ENCODE peak calls at places on chromosomes 7 and 10, in six cellular contexts. J, F, K, U, C and D are unnamed samples.
A peak's percentile ranks its signal among the peaks of the same experiment; 100 is the strongest.

GRCh38 chr7:12595148-12595547 is 24.6 kb downstream of the SCIN start:
- DNase-seq in K (no peak), F (no peak), C (no peak), U (no peak), J (no peak), D (no peak)

GRCh38 chr7:134366481-134366880 is 49.8 kb upstream of the SLC35B4 start:
- DNase-seq in K (no peak), F (no peak), C (no peak), J (peak; percentile 27), U (no peak), D (no peak)

GRCh38 chr7:106332186-106332585 is 47.4 kb upstream of the NAMPT start:
- DNase-seq in F (no peak), U (no peak), C (no peak), K (no peak), J (no peak), D (no peak)

GRCh38 chr10:124091646-124092269 is 1.6 kb downstream of the CHST15 start:
- DNase-seq in U (no peak), C (no peak), K (peak; percentile 90), F (peak; percentile 52), J (no peak), D (peak; percentile 90)

GRCh38 chr7:74684473-74684872 is 27.0 kb downstream of the GTF2I start:
- DNase-seq in K (no peak), J (no peak), F (no peak), C (no peak), U (no peak), D (no peak)

GRCh38 chr10:34102237-34102673 is 712.8 kb downstream of the PARD3 start:
- DNase-seq in J (no peak), K (no peak), C (peak; percentile 39), U (peak; percentile 25), F (peak; percentile 71), D (no peak)

GRCh38 chr10:123559066-123559822 is 106.9 kb upstream of the GPR26 start:
- DNase-seq in U (peak; percentile 48), K (peak; percentile 90), F (peak; percentile 70), J (peak; percentile 71), C (no peak), D (peak; percentile 81)

GRCh38 chr7:101696-102376 is 90.5 kb upstream of the FAM20C start:
- DNase-seq in K (peak; percentile 42), F (no peak), C (no peak), U (no peak), J (peak; percentile 88), D (no peak)

GRCh38 chr10:75099952-75100763 is 11.3 kb upstream of the SAMD8 start:
- DNase-seq in J (peak; percentile 70), F (peak; percentile 87), K (peak; percentile 95), C (no peak), U (peak; percentile 66), D (no peak)

GRCh38 chr10:16787361-16787791 is 29.8 kb downstream of the RSU1 start:
- DNase-seq in K (no peak), F (no peak), U (no peak), J (no peak), C (no peak), D (no peak)

GRCh38 chr7:73342645-73343044 is 14.7 kb downstream of the FKBP6 start:
- DNase-seq in U (no peak), J (peak; percentile 35), K (peak; percentile 42), F (no peak), C (no peak), D (no peak)

GRCh38 chr10:35195361-35196306 is 69.0 kb downstream of the CREM start:
- DNase-seq in U (peak; percentile 55), J (peak; percentile 82), C (peak; percentile 83), K (peak; percentile 79), F (peak; percentile 30), D (no peak)

GRCh38 chr10:96840841-96841518 is 8.9 kb downstream of the LCOR start:
- DNase-seq in K (no peak), F (no peak), C (no peak), U (no peak), J (peak; percentile 86), D (no peak)

GRCh38 chr10:34506773-34507172 is 308.3 kb downstream of the PARD3 start:
- DNase-seq in F (no peak), K (no peak), C (no peak), U (no peak), J (no peak), D (no peak)

GRCh38 chr7:20218261-20218660 is 1.1 kb upstream of the MACC1 start:
- DNase-seq in C (no peak), F (no peak), U (no peak), K (no peak), J (no peak), D (no peak)
- TF ChIP-seq CTCF in C (no peak), F (no peak), U (no peak), K (no peak), J (no peak), D (no peak)

GRCh38 chr10:132369636-132370185 is 27.3 kb upstream of the PWWP2B start:
- DNase-seq in K (peak; percentile 49), C (no peak), U (no peak), J (no peak), F (no peak), D (peak; percentile 28)

GRCh38 chr10:132373241-132373955 is 23.6 kb upstream of the PWWP2B start:
- DNase-seq in U (no peak), J (no peak), C (no peak), F (no peak), K (peak; percentile 64), D (peak; percentile 76)

GRCh38 chr10:132372516-132373095 is 24.4 kb upstream of the PWWP2B start:
- DNase-seq in K (peak; percentile 58), U (no peak), C (no peak), J (no peak), F (no peak), D (peak; percentile 54)

GRCh38 chr10:132370426-132371340 is 26.3 kb upstream of the PWWP2B start:
- DNase-seq in F (no peak), U (no peak), K (peak; percentile 64), C (no peak), J (no peak), D (peak; percentile 70)

DNA sequence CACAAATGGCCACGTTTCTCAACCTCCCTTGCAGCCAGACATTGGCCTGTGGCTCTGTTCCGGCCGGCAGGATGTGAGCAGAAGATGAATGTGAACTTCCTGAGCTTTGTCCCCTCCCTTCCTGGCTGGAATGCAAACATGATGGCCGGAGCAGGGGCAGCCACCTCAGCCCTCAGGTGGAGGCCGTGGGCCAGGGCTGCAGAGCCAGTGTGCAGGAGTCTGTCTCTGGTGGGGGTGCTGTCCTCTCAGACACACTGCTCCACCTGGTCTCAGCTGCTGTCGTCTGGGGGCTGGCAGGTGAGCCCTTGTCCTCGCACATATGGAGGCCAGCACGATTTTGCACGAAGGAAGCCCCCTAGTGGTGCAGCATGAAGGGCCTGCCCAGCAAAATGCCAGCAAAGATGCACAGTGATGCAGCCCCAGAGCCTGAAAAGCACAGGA is 25.3 kb upstream of the PWWP2B start:
- DNase-seq in K (peak; percentile 56), J (no peak), U (no peak), F (no peak), C (no peak), D (peak; percentile 59)
- TF ChIP-seq CTCF in K (no peak), J (peak; percentile 19), U (no peak), F (no peak), C (peak; percentile 52), D (peak; percentile 61)

DNA sequence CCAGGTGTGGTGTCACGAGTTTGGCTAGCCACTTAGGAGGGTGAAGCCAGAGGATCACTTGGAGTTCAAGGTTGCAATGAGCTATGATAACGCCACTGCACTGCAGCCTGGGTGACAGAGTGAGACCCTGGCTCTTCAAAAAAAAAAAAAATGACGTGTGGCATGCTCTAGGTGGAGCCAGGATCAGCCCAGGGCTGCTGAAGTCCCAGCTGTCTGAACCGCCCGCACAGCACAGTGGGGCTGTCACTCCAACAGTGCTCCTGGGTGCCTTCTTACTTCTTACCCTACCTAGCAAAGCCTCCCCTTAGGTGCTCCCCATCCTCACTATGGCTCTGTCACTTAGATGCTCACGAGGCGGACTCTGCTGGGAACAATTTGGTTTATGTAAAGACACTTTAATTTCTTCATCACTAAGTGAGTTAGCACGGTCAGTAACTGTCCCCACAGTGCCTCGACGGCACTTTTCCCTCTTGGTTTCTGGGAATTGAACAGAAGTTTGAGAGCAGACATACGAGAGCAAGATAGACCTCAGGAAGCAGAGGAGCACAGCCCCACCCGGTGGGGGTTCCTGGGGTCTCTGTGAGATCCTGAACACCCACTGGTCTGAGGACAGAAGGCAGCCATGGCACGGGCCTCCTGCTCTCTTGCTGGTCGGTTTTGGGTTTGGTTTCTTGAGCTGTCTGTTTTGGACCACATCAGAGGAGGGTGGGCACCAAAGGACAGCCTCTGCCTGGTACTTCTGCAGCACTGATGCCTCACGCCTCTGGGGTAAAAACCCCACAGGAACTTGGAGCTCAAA is 66.2 kb upstream of the BTBD16 start:
- DNase-seq in C (no peak), F (no peak), J (no peak), U (no peak), K (no peak), D (no peak)
- TF ChIP-seq CTCF in C (no peak), F (no peak), J (no peak), U (no peak), K (no peak), D (peak; percentile 26)

DNA sequence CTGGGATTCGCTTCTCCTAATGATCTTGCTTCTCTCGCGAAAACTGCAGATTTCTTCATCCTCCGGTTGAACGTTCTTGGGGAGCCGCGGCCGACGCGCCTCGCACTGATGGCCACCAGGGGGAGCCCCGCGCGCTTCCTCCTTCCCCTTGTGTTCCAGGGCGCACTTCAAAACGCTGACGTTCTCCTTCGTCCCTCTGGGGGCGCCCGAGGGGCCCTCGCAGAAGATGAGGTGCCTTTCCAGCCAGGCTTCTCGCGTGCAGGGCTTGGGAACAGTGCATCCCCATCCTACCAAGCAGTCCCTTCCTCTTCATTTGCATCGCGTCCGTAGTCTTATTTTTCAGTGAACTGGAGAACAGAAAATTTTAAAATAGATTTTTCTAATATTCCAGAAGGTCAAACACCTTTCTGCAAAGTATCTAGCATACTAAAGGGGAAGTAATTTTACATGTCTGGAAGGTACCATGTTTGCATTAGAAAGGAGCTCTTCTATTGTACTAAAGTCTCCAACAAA is 22.5 kb downstream of the GSTO2 start:
- DNase-seq in U (peak; percentile 86), F (peak; percentile 90), J (peak; percentile 89), K (peak; percentile 98), C (no peak), D (peak; percentile 94)
- TF ChIP-seq CTCF in U (peak; percentile 99), F (peak; percentile 100), J (peak; percentile 98), K (peak; percentile 100), C (peak; percentile 100), D (peak; percentile 99)

DNA sequence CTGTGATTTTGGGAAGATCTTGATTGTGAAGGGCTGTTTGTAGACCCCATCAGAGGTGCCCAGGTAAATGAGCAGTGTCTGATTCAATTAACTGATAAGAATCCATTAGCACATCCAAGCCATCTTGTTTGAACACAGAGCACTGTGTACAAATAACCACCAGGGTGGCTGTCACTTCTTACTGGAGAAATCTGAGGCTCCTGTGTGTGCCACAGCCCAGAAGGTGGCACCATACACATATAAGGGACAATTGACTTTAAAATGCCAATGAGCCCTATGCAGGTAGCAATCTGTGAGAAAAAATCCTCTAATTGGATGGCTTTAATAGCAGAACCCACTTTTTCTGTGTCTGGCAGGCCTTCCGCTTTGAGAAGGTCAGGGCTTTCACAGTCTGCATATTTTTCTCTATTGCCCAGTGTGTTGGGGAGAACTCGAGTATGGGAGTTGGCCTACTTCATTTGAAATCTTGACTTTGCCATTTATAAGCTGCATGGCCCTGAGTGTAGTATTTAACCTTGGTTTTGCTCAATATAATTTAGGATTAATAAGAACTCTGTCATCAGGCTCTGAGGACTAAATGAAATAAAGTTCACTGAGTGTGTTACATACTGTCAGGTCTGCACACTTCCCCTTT is 517.4 kb downstream of the CCSER2 start:
- DNase-seq in U (no peak), J (peak; percentile 52), K (no peak), C (no peak), F (no peak), D (no peak)
- TF ChIP-seq CTCF in U (peak; percentile 20), J (no peak), K (no peak), C (no peak), F (peak; percentile 55), D (peak; percentile 75)

GRCh38 chr10:111142082-111142481 is 65.3 kb downstream of the ADRA2A start:
- DNase-seq in U (no peak), K (no peak), F (no peak), J (no peak), C (no peak), D (no peak)
- TF ChIP-seq CTCF in U (no peak), K (no peak), F (no peak), J (no peak), C (no peak), D (no peak)